ENCODE peak calls at places on chromosomes 4 and X, in nine cellular contexts. I, J, Z, W, P, N, L, G and O are unnamed samples. For H3K4me1, the result is how much of the 10 kb centered on the place peaks cover.

GRCh38 chrX:7378406-7378805 is 230.5 kb upstream of the PUDP start:
- DNase-seq in I (no peak), J (no peak), Z (no peak), W (no peak), P (no peak), N (no peak), L (no peak), G (no peak), O (no peak)

GRCh38 chr4:71769434-71769833 is 14.4 kb downstream of the GC start:
- DNase-seq in I (no peak), J (no peak), Z (no peak), W (no peak), P (no peak), N (no peak), L (no peak), G (no peak), O (no peak)

GRCh38 chr4:55157559-55158277 is 32.3 kb upstream of the KDR start:
- DNase-seq in I (no peak), J (peak), Z (no peak), W (no peak), P (no peak), N (no peak), L (no peak), G (no peak), O (no peak)

GRCh38 chr4:155690044-155690837 is 23.6 kb downstream of the GUCY1A1 start:
- DNase-seq in I (no peak), J (peak), Z (no peak), W (no peak), P (no peak), N (no peak), L (no peak), G (no peak), O (no peak)

GRCh38 chr4:86107112-86107511 is 252.7 kb downstream of the MAPK10 start:
- DNase-seq in I (no peak), J (no peak), Z (no peak), W (no peak), P (no peak), N (no peak), L (no peak), G (no peak), O (no peak)

GRCh38 chr4:128810331-128810870 is 901 bp downstream of the JADE1 start:
- DNase-seq in I (peak), J (peak), Z (peak), W (peak), P (peak), N (no peak), L (no peak), G (no peak), O (peak)

GRCh38 chr4:156294577-156294976 is 340.9 kb upstream of the CTSO start:
- DNase-seq in I (no peak), J (no peak), Z (no peak), W (peak), P (peak), N (no peak), L (no peak), G (no peak), O (no peak)

GRCh38 chrX:13048265-13048664 is 3.8 kb upstream of the FAM9C start:
- DNase-seq in I (no peak), J (no peak), Z (no peak), W (peak), P (no peak), N (no peak), L (no peak), G (no peak), O (no peak)

GRCh38 chr4:4837316-4837715 is 22.1 kb upstream of the MSX1 start:
- DNase-seq in I (no peak), J (no peak), Z (no peak), W (no peak), P (no peak), N (no peak), L (no peak), G (no peak), O (no peak)

GRCh38 chrX:17174671-17175070 is 200.3 kb upstream of the NHS start:
- DNase-seq in I (no peak), J (peak), Z (no peak), W (no peak), P (no peak), N (no peak), L (no peak), G (no peak), O (no peak)

GRCh38 chr4:46931981-46932380 is 22.9 kb upstream of the COX7B2 start:
- DNase-seq in I (no peak), J (no peak), Z (no peak), W (peak), P (peak), N (no peak), L (peak), G (no peak), O (no peak)

GRCh38 chr4:1410491-1411325 is 4.5 kb upstream of the NKX1-1 start:
- DNase-seq in I (no peak), J (peak), Z (no peak), W (peak), P (peak), N (peak), L (peak), G (no peak), O (peak)

GRCh38 chrX:66638591-66639500 is at the start of gene EDA2R:
- DNase-seq in I (no peak), J (peak), Z (peak), W (peak), P (peak), N (no peak), L (peak), G (no peak), O (peak)

GRCh38 chrX:15737188-15737956 is 698 bp upstream of the CA5B start:
- DNase-seq in I (no peak), J (no peak), Z (no peak), W (peak), P (no peak), N (no peak), L (no peak), G (no peak), O (no peak)

GRCh38 chr4:140027135-140027534 is 126.8 kb downstream of the MAML3 start:
- DNase-seq in I (no peak), J (no peak), Z (no peak), W (no peak), P (no peak), N (no peak), L (no peak), G (no peak), O (no peak)

GRCh38 chrX:149365061-149365460 is 140.0 kb downstream of the IDS start:
- DNase-seq in I (no peak), J (no peak), Z (no peak), W (no peak), P (no peak), N (no peak), L (no peak), G (no peak), O (no peak)

GRCh38 chr4:16253127-16253960 is 27.1 kb upstream of the TAPT1 start:
- DNase-seq in I (no peak), J (no peak), Z (no peak), W (peak), P (no peak), N (no peak), L (no peak), G (no peak), O (no peak)

GRCh38 chr4:5045099-5045498 is 6.2 kb upstream of the STK32B start:
- DNase-seq in I (no peak), J (peak), Z (no peak), W (no peak), P (no peak), N (no peak), L (no peak), G (no peak), O (no peak)

GRCh38 chr4:77073106-77073858 is 2.5 kb downstream of the CCNI start:
- DNase-seq in I (no peak), J (no peak), Z (no peak), W (peak), P (peak), N (no peak), L (no peak), G (no peak), O (no peak)

GRCh38 chrX:118862086-118862485 is 38.5 kb downstream of the ZCCHC12 start:
- DNase-seq in I (no peak), J (no peak), Z (no peak), W (no peak), P (no peak), N (no peak), L (no peak), G (no peak), O (no peak)

GRCh38 chr4:133390198-133390855 is 241.2 kb downstream of the PCDH10 start:
- DNase-seq in I (no peak), J (peak), Z (no peak), W (no peak), P (peak), N (no peak), L (no peak), G (no peak), O (no peak)

GRCh38 chr4:109560687-109561452 is 824 bp downstream of the MCUB start:
- DNase-seq in I (peak), J (peak), Z (peak), W (peak), P (peak), N (peak), L (no peak), G (no peak), O (no peak)

GRCh38 chrX:397575-397974 is 10.9 kb upstream of the PPP2R3B start:
- DNase-seq in I (no peak), J (peak), Z (no peak), W (peak), P (peak), N (no peak), L (peak), G (no peak), O (peak)

GRCh38 chr4:37662861-37663390 is 23.2 kb downstream of the RELL1 start:
- DNase-seq in I (no peak), J (peak), Z (no peak), W (peak), P (peak), N (no peak), L (no peak), G (no peak), O (no peak)

GRCh38 chr4:73311428-73311827 is 52.8 kb upstream of the ANKRD17 start:
- DNase-seq in I (no peak), J (no peak), Z (no peak), W (peak), P (peak), N (no peak), L (no peak), G (no peak), O (no peak)

GRCh38 chrX:13569479-13570244 is at the start of gene EGFL6:
- DNase-seq in I (no peak), J (peak), Z (no peak), W (no peak), P (peak), N (no peak), L (no peak), G (no peak), O (no peak)

GRCh38 chr4:15920723-15921591 is 17.6 kb downstream of the FGFBP1 start:
- DNase-seq in I (no peak), J (peak), Z (peak), W (peak), P (peak), N (no peak), L (no peak), G (peak), O (no peak)

GRCh38 chr4:121360496-121360895 is 20.3 kb downstream of the QRFPR start:
- DNase-seq in I (no peak), J (no peak), Z (no peak), W (peak), P (no peak), N (no peak), L (no peak), G (no peak), O (no peak)
- H3K4me1 ChIP-seq in I (under half), J (under half), Z (under half), W (under half), P (under half), N (under half), L (under half), G (under half), O (under half)

GRCh38 chrX:29487214-29487613 is 728.1 kb upstream of the MAGEB2 start:
- DNase-seq in I (no peak), J (no peak), Z (no peak), W (peak), P (no peak), N (no peak), L (no peak), G (no peak), O (no peak)
- H3K4me1 ChIP-seq in I (under half), J (under half), Z (under half), W (under half), P (under half), N (under half), L (under half), G (under half), O (under half)

GRCh38 chr4:7971881-7972500 is 32.3 kb upstream of the AFAP1 start:
- DNase-seq in I (peak), J (no peak), Z (no peak), W (no peak), P (no peak), N (no peak), L (no peak), G (no peak), O (no peak)
- H3K4me1 ChIP-seq in I (under half), J (under half), Z (under half), W (under half), P (under half), N (under half), L (under half), G (under half), O (under half)

GRCh38 chrX:154729439-154729838 is 21.4 kb downstream of the GAB3 start:
- DNase-seq in I (no peak), J (no peak), Z (no peak), W (no peak), P (no peak), N (no peak), L (no peak), G (no peak), O (no peak)
- H3K4me1 ChIP-seq in I (under half), J (under half), Z (under half), W (under half), P (under half), N (half or more), L (under half), G (half or more), O (under half)